ENCODE peak calls at places on chromosomes 2 and 18, in five cellular contexts. S, H, E, Y and P are unnamed samples.
A peak's percentile ranks its signal among the peaks of the same experiment; 100 is the strongest.

GRCh38 chr2:241850544-241851324 is 8.0 kb downstream of the PDCD1 start:
- DNase-seq in E (no peak), S (no peak), H (peak; percentile 44), Y (no peak), P (no peak)

GRCh38 chr2:69779258-69779989 is 37.5 kb downstream of the ANXA4 start:
- DNase-seq in H (no peak), E (no peak), Y (peak; percentile 31), S (no peak), P (no peak)

GRCh38 chr2:529425-529824 is 147.8 kb downstream of the TMEM18 start:
- DNase-seq in S (peak; percentile 66), H (no peak), E (no peak), Y (peak; percentile 48), P (peak; percentile 37)

GRCh38 chr2:110106642-110107041 is 9.0 kb downstream of the MALL start:
- DNase-seq in E (no peak), S (no peak), Y (no peak), H (no peak), P (no peak)

GRCh38 chr2:26442707-26443106 is 35.2 kb downstream of the OTOF start:
- DNase-seq in Y (no peak), H (no peak), S (no peak), E (no peak), P (no peak)

GRCh38 chr2:33375054-33375453 is 101.4 kb upstream of the RASGRP3 start:
- DNase-seq in S (no peak), Y (no peak), E (no peak), H (no peak), P (no peak)

GRCh38 chr2:62456721-62457539 is 49.1 kb downstream of the TMEM17 start:
- DNase-seq in S (peak; percentile 63), Y (peak; percentile 63), H (peak; percentile 99), E (no peak), P (peak; percentile 90)

GRCh38 chr2:234873828-234874173 is 78.0 kb upstream of the SH3BP4 start:
- DNase-seq in S (no peak), E (no peak), H (no peak), Y (no peak), P (no peak)

GRCh38 chr2:181515719-181516118 is 58.5 kb downstream of the ITGA4 start:
- DNase-seq in S (no peak), Y (no peak), H (no peak), E (no peak), P (no peak)

GRCh38 chr2:150567771-150568278 is 80.4 kb upstream of the RND3 start:
- DNase-seq in Y (no peak), S (no peak), E (no peak), H (no peak), P (no peak)

GRCh38 chr2:224869601-224870000 is 153.4 kb upstream of the CCDC195 start:
- DNase-seq in S (no peak), H (no peak), E (no peak), Y (no peak), P (no peak)

GRCh38 chr2:195898505-195898904 is 170.1 kb downstream of the DNAH7 start:
- DNase-seq in Y (peak; percentile 4), E (no peak), S (no peak), H (no peak), P (peak; percentile 39)

GRCh38 chr2:42067521-42067920 is 19.7 kb downstream of the PKDCC start:
- DNase-seq in E (no peak), S (no peak), Y (no peak), H (no peak), P (no peak)

GRCh38 chr2:188984126-188984525 is 10.0 kb downstream of the COL3A1 start:
- DNase-seq in S (no peak), Y (no peak), E (no peak), H (no peak), P (no peak)

GRCh38 chr2:75047189-75047812 is 88.9 kb downstream of the POLE4 start:
- DNase-seq in Y (peak; percentile 39), S (no peak), E (no peak), H (no peak), P (no peak)

GRCh38 chr2:226847090-226847489 is 11.2 kb downstream of the RHBDD1 start:
- DNase-seq in Y (no peak), H (no peak), E (no peak), S (no peak), P (no peak)

GRCh38 chr18:23021625-23022024 is 88.5 kb downstream of the RBBP8 start:
- DNase-seq in H (no peak), E (no peak), S (no peak), Y (no peak), P (no peak)

GRCh38 chr2:11631462-11631861 is 38.5 kb downstream of the NTSR2 start:
- DNase-seq in Y (no peak), E (no peak), S (no peak), H (no peak), P (no peak)

GRCh38 chr2:28567076-28567471 is 71.2 kb downstream of the PLB1 start:
- DNase-seq in Y (no peak), E (no peak), H (peak; percentile 54), S (no peak), P (peak; percentile 36)

GRCh38 chr2:128775064-128775347 is 456.3 kb upstream of the HS6ST1 start:
- DNase-seq in Y (no peak), H (no peak), S (no peak), E (no peak), P (no peak)

GRCh38 chr2:160871953-160872352 is 288.3 kb upstream of the TANK start:
- DNase-seq in H (no peak), Y (peak; percentile 5), E (no peak), S (no peak), P (no peak)

GRCh38 chr2:144358531-144358930 is 161.4 kb downstream of the ZEB2 start:
- DNase-seq in Y (no peak), E (no peak), S (no peak), H (no peak), P (no peak)

GRCh38 chr2:227301523-227301922 is 23.5 kb upstream of the MFF start:
- DNase-seq in S (no peak), H (no peak), Y (no peak), E (no peak), P (no peak)

GRCh38 chr2:234495801-234496441 is 960 bp downstream of the ARL4C start:
- DNase-seq in Y (no peak), S (no peak), H (peak; percentile 73), E (no peak), P (no peak)

GRCh38 chr2:197191177-197191947 is 119.2 kb downstream of the ANKRD44 start:
- DNase-seq in E (no peak), Y (peak; percentile 40), S (peak; percentile 28), H (no peak), P (peak; percentile 21)

GRCh38 chr2:166410828-166411472 is 35.2 kb upstream of the SCN9A start:
- DNase-seq in Y (peak; percentile 31), S (no peak), H (no peak), E (no peak), P (no peak)

DNA sequence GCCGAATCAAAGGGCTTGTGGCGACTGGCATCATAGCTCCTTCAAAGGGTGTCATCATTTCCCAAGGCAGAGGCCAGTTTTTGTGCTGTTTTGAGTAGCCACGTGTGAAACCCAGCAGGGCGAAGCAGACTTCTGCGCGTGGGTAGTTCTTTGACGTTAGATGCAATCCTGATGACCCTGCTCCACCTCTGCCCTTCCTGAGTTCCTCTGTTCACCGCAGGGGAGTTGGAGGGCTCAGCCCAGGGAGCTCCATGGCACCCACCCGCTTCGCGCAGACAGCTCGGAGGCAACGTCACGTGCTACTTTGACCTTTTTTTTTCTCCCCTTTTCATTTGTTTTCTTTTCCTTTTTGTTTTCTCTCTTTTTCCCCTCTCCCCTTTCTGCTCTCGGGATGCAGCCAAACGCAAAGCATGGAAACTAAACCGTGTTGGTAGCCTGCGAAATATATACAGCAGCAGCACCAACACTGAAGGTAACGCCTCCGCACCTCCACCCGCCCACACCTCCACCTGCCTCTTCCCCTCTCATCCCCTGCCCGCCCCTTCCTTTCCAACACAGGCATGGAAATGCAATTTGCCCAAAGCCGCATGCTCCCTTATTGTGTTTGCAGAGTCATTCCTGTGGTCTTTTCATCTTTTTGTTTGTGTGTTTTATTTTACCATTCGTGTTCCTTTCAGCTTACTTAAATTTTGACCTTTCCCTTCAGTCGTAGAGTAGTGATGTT is 153.6 kb downstream of the GBX2 start:
- DNase-seq in H (no peak), Y (no peak), S (peak; percentile 13), E (no peak), P (no peak)
- TF ChIP-seq SUZ12 in H (no peak), Y (no peak), S (no peak), E (no peak), P (no peak)

GRCh38 chr2:193584001-193584400 is 1389.3 kb upstream of the TMEFF2 start:
- DNase-seq in Y (peak; percentile 30), S (peak; percentile 15), H (peak; percentile 69), E (no peak), P (peak; percentile 17)
- TF ChIP-seq SUZ12 in Y (no peak), S (no peak), H (no peak), E (no peak), P (no peak)

DNA sequence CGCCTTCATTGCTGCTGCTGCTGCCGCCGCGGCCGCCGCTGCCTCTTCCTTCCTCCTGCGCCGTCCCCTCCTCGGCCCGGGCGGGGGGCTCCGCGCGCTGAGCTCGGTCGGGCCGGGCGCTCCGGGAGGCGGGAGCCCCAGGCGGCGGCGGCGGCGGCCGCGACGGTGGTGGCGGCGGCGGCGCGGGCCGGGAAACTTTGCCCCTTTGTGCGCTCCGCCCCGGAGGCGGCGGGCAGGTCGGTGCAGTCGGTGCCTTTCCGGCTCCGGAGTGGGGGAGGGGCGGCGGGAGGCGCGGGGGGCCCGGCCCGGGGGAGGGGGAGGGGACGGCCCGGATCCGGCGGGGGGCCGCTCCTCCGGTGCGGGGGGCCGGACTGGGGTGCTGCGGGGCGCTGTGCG is 210 bp downstream of the TET3 start:
- DNase-seq in E (no peak), S (no peak), Y (peak; percentile 26), H (peak; percentile 72), P (peak; percentile 42)
- TF ChIP-seq SUZ12 in E (no peak), S (no peak), Y (no peak), H (no peak), P (no peak)

GRCh38 chr18:10045296-10045891 is 131.6 kb downstream of the VAPA start:
- DNase-seq in H (no peak), E (no peak), Y (no peak), S (no peak), P (no peak)
- TF ChIP-seq SUZ12 in H (no peak), E (no peak), Y (no peak), S (no peak), P (no peak)

DNA sequence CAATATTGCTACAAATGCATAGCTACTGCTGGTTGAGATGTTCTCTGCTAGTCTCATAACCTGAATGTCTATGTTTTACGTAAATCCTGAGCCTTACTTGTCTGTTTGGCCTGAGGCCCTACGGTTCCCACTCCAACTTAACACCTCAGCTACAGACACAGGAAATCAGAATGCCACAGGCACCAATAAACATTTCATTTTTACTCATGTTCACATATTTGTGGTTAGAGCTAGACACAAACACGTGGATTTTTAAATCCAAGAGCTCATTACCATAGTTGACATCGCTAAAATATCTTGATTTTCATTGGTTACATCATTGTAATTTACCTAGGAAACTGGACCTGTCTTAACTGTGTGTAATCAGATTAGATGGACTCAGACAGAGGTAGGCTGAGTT is 263.8 kb upstream of the CDH19 start:
- DNase-seq in E (no peak), H (no peak), S (no peak), Y (no peak), P (no peak)
- TF ChIP-seq SUZ12 in E (no peak), H (no peak), S (no peak), Y (no peak), P (no peak)